ENCODE peak calls at places on chromosomes 2 and 18, in nine cellular contexts. R, T, C, A, J, F, P, K and B are unnamed samples.

GRCh38 chr18:43081396-43081795 is 34.1 kb downstream of the RIT2 start:
- DNase-seq in R (no peak), T (no peak), C (no peak), A (no peak), J (no peak), F (no peak), P (no peak), K (no peak), B (no peak)

GRCh38 chr2:74391209-74391579 is 11.1 kb upstream of the DCTN1 start:
- DNase-seq in R (no peak), T (no peak), C (no peak), A (no peak), J (no peak), F (no peak), P (no peak), K (no peak), B (peak)

GRCh38 chr2:182482511-182482910 is 55.7 kb upstream of the PDE1A start:
- DNase-seq in R (no peak), T (no peak), C (no peak), A (no peak), J (no peak), F (no peak), P (no peak), K (no peak), B (no peak)

GRCh38 chr18:3472681-3473544 is 22.9 kb downstream of the TGIF1 start:
- DNase-seq in R (no peak), T (no peak), C (no peak), A (no peak), J (no peak), F (no peak), P (no peak), K (no peak), B (no peak)

GRCh38 chr2:23363831-23364230 is 21.1 kb upstream of the KLHL29 start:
- DNase-seq in R (no peak), T (no peak), C (no peak), A (no peak), J (no peak), F (no peak), P (peak), K (no peak), B (no peak)

GRCh38 chr2:66875941-66876462 is 441.1 kb downstream of the MEIS1 start:
- DNase-seq in R (no peak), T (no peak), C (no peak), A (no peak), J (no peak), F (no peak), P (no peak), K (no peak), B (no peak)

GRCh38 chr2:186755066-186755465 is 61.2 kb downstream of the FAM171B start:
- DNase-seq in R (no peak), T (no peak), C (no peak), A (no peak), J (no peak), F (no peak), P (no peak), K (no peak), B (no peak)

GRCh38 chr2:47271054-47272000 is 116.2 kb upstream of the STPG4 start:
- DNase-seq in R (no peak), T (no peak), C (no peak), A (no peak), J (no peak), F (peak), P (no peak), K (no peak), B (no peak)

GRCh38 chr2:29114514-29114840 is 738 bp upstream of the CLIP4 start:
- DNase-seq in R (no peak), T (no peak), C (no peak), A (no peak), J (no peak), F (no peak), P (no peak), K (no peak), B (no peak)

GRCh38 chr2:66434679-66435548 is at the start of gene MEIS1:
- DNase-seq in R (peak), T (peak), C (peak), A (no peak), J (peak), F (peak), P (peak), K (peak), B (peak)

GRCh38 chr2:130882111-130882510 is 45.4 kb downstream of the ARHGEF4 start:
- DNase-seq in R (no peak), T (no peak), C (no peak), A (no peak), J (no peak), F (no peak), P (no peak), K (no peak), B (peak)

GRCh38 chr2:130882991-130883390 is 46.3 kb downstream of the ARHGEF4 start:
- DNase-seq in R (no peak), T (no peak), C (no peak), A (no peak), J (no peak), F (no peak), P (no peak), K (no peak), B (no peak)

GRCh38 chr2:130883520-130883919 is 46.8 kb downstream of the ARHGEF4 start:
- DNase-seq in R (no peak), T (no peak), C (no peak), A (no peak), J (no peak), F (no peak), P (no peak), K (no peak), B (no peak)

GRCh38 chr2:130884013-130884412 is 47.3 kb downstream of the ARHGEF4 start:
- DNase-seq in R (no peak), T (no peak), C (no peak), A (no peak), J (no peak), F (no peak), P (no peak), K (no peak), B (no peak)

DNA sequence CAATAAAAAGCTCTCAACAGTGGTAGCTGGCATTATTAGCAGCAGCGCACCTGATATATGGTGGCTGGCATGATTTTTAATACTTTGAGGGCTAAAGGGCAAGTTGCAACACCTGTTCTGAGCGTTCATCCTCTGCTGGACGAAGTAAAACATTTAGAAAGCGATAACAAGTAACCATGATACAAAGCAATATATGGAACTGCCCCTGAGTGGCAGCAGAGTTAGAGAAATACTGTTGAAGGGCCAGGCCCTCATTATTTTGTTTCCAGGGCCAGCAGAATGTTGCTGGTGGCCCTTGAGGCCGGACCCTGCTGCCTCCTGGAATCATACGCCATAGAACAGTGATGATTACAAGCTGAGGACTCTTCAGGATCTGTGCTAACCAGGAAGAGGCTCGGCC is 47.8 kb downstream of the ARHGEF4 start:
- DNase-seq in R (no peak), T (no peak), C (no peak), A (no peak), J (no peak), F (no peak), P (no peak), K (no peak), B (no peak)
- TF ChIP-seq CTCF in R (no peak), T (no peak), C (no peak), A (no peak), J (no peak), F (no peak), P (no peak), K (no peak), B (no peak)

GRCh38 chr2:73174941-73175662 is 27.3 kb upstream of the NOTO start:
- DNase-seq in R (peak), T (no peak), C (no peak), A (peak), J (no peak), F (no peak), P (no peak), K (no peak), B (no peak)
- TF ChIP-seq CTCF in R (no peak), T (no peak), C (no peak), A (no peak), J (no peak), F (no peak), P (no peak), K (no peak), B (no peak)

GRCh38 chr2:154452906-154453493 is 245.5 kb upstream of the KCNJ3 start:
- DNase-seq in R (no peak), T (no peak), C (no peak), A (no peak), J (peak), F (peak), P (no peak), K (no peak), B (peak)
- TF ChIP-seq CTCF in R (peak), T (peak), C (no peak), A (peak), J (peak), F (peak), P (peak), K (peak), B (no peak)

GRCh38 chr2:231360401-231360800 is 35.1 kb upstream of the B3GNT7 start:
- DNase-seq in R (no peak), T (peak), C (no peak), A (no peak), J (no peak), F (no peak), P (no peak), K (no peak), B (no peak)
- TF ChIP-seq CTCF in R (no peak), T (no peak), C (no peak), A (no peak), J (no peak), F (no peak), P (no peak), K (no peak), B (no peak)

DNA sequence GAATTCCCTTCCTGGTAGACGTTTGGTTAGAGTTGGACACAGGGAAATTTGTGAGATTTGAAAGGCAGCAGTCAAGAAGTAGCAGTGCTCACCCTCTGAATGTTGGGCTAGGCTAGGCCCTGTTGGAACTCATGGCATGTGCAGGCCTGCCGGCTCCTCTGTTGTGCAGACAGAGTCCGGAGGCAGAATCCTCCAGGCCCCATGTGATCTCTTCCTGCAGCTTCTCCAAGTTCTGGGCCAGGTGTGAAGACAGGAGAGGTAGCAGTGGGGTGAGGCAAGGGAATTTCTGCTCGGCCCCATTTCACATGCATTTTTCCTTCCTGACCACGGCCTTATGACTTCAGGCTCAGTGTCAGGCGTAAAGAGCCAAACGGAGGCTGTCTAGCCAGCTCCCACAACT is 36.9 kb upstream of the RAB31 start:
- DNase-seq in R (no peak), T (no peak), C (no peak), A (no peak), J (no peak), F (no peak), P (no peak), K (no peak), B (peak)
- TF ChIP-seq CTCF in R (no peak), T (no peak), C (no peak), A (no peak), J (no peak), F (no peak), P (no peak), K (no peak), B (no peak)

GRCh38 chr2:149040451-149040850 is 2.0 kb downstream of the LYPD6B start:
- DNase-seq in R (no peak), T (no peak), C (no peak), A (no peak), J (peak), F (peak), P (peak), K (no peak), B (no peak)

GRCh38 chr2:149039213-149039724 is 770 bp downstream of the LYPD6B start:
- DNase-seq in R (no peak), T (no peak), C (no peak), A (no peak), J (no peak), F (no peak), P (no peak), K (no peak), B (no peak)

GRCh38 chr2:149038442-149039212 is at the start of gene LYPD6B:
- DNase-seq in R (peak), T (no peak), C (no peak), A (peak), J (peak), F (no peak), P (peak), K (no peak), B (peak)

GRCh38 chr2:149036507-149037293 is 1.8 kb upstream of the LYPD6B start:
- DNase-seq in R (no peak), T (no peak), C (no peak), A (no peak), J (no peak), F (no peak), P (no peak), K (no peak), B (no peak)

DNA sequence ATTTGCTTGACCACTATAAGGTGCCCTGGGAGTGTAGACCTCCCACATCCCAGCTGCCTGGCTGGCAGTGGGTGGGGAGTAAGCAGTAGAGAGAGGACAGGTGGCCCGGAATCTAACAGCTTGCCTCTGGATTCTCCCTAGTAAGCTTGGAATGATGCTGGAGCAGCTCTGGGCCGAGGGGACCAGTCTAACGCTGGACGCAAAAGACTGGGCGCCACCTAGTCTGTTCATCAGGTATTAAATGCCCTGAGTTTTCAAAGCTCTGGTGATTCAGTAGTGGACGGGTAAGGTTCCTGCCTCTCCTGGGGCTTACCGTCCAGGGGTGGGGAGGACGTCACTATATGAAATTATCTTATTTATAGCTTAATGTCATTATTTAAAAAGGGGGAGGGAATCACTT is 648 bp upstream of the LYPD6B start:
- DNase-seq in R (peak), T (no peak), C (no peak), A (no peak), J (no peak), F (no peak), P (no peak), K (no peak), B (peak)
- TF ChIP-seq CTCF in R (no peak), T (no peak), C (peak), A (no peak), J (no peak), F (no peak), P (no peak), K (no peak), B (no peak)

GRCh38 chr18:39340418-39340817 is 1774.8 kb upstream of the CELF4 start:
- DNase-seq in R (no peak), T (no peak), C (no peak), A (no peak), J (no peak), F (no peak), P (no peak), K (no peak), B (no peak)

GRCh38 chr18:39345321-39345720 is 1779.7 kb upstream of the CELF4 start:
- DNase-seq in R (no peak), T (no peak), C (no peak), A (no peak), J (no peak), F (no peak), P (no peak), K (peak), B (no peak)

GRCh38 chr18:39341106-39341505 is 1775.5 kb upstream of the CELF4 start:
- DNase-seq in R (no peak), T (no peak), C (no peak), A (no peak), J (no peak), F (no peak), P (no peak), K (no peak), B (no peak)

GRCh38 chr18:39346916-39347315 is 1781.3 kb upstream of the CELF4 start:
- DNase-seq in R (no peak), T (no peak), C (no peak), A (no peak), J (no peak), F (no peak), P (no peak), K (no peak), B (no peak)

GRCh38 chr18:39344487-39344886 is 1778.9 kb upstream of the CELF4 start:
- DNase-seq in R (no peak), T (no peak), C (no peak), A (no peak), J (no peak), F (no peak), P (no peak), K (no peak), B (no peak)
- TF ChIP-seq CTCF in R (no peak), T (no peak), C (no peak), A (no peak), J (no peak), F (no peak), P (no peak), K (no peak), B (no peak)